ENCODE peak calls at places on chromosomes 12 and 14, in ten cellular contexts. One of them, this sample, is unnamed. For H3K9me3 and H3K27me3, the result is how much of the 10 kb centered on the place peaks cover.

GRCh38 chr14:54737132-54737711 is 165.4 kb downstream of the GCH1 start:
- DNase-seq in stomach: no peak
- DNase-seq in suprapubic skin: no peak
- DNase-seq in sigmoid colon: no peak
- DNase-seq in upper lobe of left lung: no peak
- DNase-seq in prostate gland: no peak
- DNase-seq in transverse colon: no peak
- DNase-seq in HCT116: no peak
- DNase-seq in H1: no peak
- DNase-seq in GM12878: no peak
- DNase-seq in this sample: no peak

GRCh38 chr12:26696613-26697092 is 136.3 kb downstream of the ITPR2 start:
- DNase-seq in stomach: no peak
- DNase-seq in suprapubic skin: no peak
- DNase-seq in sigmoid colon: no peak
- DNase-seq in upper lobe of left lung: no peak
- DNase-seq in prostate gland: no peak
- DNase-seq in transverse colon: no peak
- DNase-seq in HCT116: no peak
- DNase-seq in H1: no peak
- DNase-seq in GM12878: no peak
- DNase-seq in this sample: no peak

GRCh38 chr14:71933026-71933587 is 878 bp downstream of the RGS6 start:
- DNase-seq in stomach: no peak
- DNase-seq in suprapubic skin: no peak
- DNase-seq in sigmoid colon: no peak
- DNase-seq in upper lobe of left lung: no peak
- DNase-seq in prostate gland: no peak
- DNase-seq in transverse colon: no peak
- DNase-seq in HCT116: no peak
- DNase-seq in H1: no peak
- DNase-seq in GM12878: no peak
- DNase-seq in this sample: no peak

GRCh38 chr14:47262801-47263200 is 412.6 kb downstream of the MDGA2 start:
- DNase-seq in stomach: no peak
- DNase-seq in suprapubic skin: no peak
- DNase-seq in sigmoid colon: no peak
- DNase-seq in upper lobe of left lung: no peak
- DNase-seq in prostate gland: no peak
- DNase-seq in transverse colon: no peak
- DNase-seq in HCT116: no peak
- DNase-seq in H1: no peak
- DNase-seq in GM12878: no peak
- DNase-seq in this sample: no peak

GRCh38 chr12:123163227-123163626 is 12.3 kb upstream of the PITPNM2 start:
- DNase-seq in stomach: no peak
- DNase-seq in suprapubic skin: no peak
- DNase-seq in sigmoid colon: no peak
- DNase-seq in upper lobe of left lung: no peak
- DNase-seq in prostate gland: no peak
- DNase-seq in transverse colon: no peak
- DNase-seq in HCT116: no peak
- DNase-seq in H1: no peak
- DNase-seq in GM12878: no peak
- DNase-seq in this sample: no peak

GRCh38 chr14:70827366-70828151 is 18.2 kb upstream of the MAP3K9 start:
- DNase-seq in stomach: no peak
- DNase-seq in suprapubic skin: no peak
- DNase-seq in sigmoid colon: no peak
- DNase-seq in upper lobe of left lung: no peak
- DNase-seq in prostate gland: no peak
- DNase-seq in transverse colon: peak
- DNase-seq in HCT116: no peak
- DNase-seq in H1: no peak
- DNase-seq in GM12878: no peak
- DNase-seq in this sample: no peak

GRCh38 chr14:32761381-32761968 is 177.2 kb upstream of the NPAS3 start:
- DNase-seq in stomach: no peak
- DNase-seq in suprapubic skin: no peak
- DNase-seq in sigmoid colon: no peak
- DNase-seq in upper lobe of left lung: no peak
- DNase-seq in prostate gland: no peak
- DNase-seq in transverse colon: no peak
- DNase-seq in HCT116: no peak
- DNase-seq in H1: no peak
- DNase-seq in GM12878: no peak
- DNase-seq in this sample: no peak

GRCh38 chr12:15770021-15770420 is 19.2 kb downstream of the EPS8 start:
- DNase-seq in stomach: no peak
- DNase-seq in suprapubic skin: no peak
- DNase-seq in sigmoid colon: no peak
- DNase-seq in upper lobe of left lung: no peak
- DNase-seq in prostate gland: no peak
- DNase-seq in transverse colon: no peak
- DNase-seq in HCT116: no peak
- DNase-seq in H1: no peak
- DNase-seq in GM12878: no peak
- DNase-seq in this sample: no peak

GRCh38 chr14:30108975-30109700 is 181.5 kb upstream of the PRKD1 start:
- DNase-seq in stomach: no peak
- DNase-seq in suprapubic skin: no peak
- DNase-seq in sigmoid colon: no peak
- DNase-seq in upper lobe of left lung: no peak
- DNase-seq in prostate gland: no peak
- DNase-seq in transverse colon: no peak
- DNase-seq in HCT116: no peak
- DNase-seq in H1: no peak
- DNase-seq in GM12878: no peak
- DNase-seq in this sample: no peak

GRCh38 chr12:13170892-13171490 is 25.5 kb upstream of the EMP1 start:
- DNase-seq in stomach: no peak
- DNase-seq in suprapubic skin: no peak
- DNase-seq in sigmoid colon: no peak
- DNase-seq in upper lobe of left lung: no peak
- DNase-seq in prostate gland: no peak
- DNase-seq in transverse colon: no peak
- DNase-seq in HCT116: no peak
- DNase-seq in H1: no peak
- DNase-seq in GM12878: no peak
- DNase-seq in this sample: no peak

GRCh38 chr12:25670076-25671055 is 117.3 kb upstream of the LMNTD1 start:
- DNase-seq in stomach: no peak
- DNase-seq in suprapubic skin: no peak
- DNase-seq in sigmoid colon: no peak
- DNase-seq in upper lobe of left lung: no peak
- DNase-seq in prostate gland: no peak
- DNase-seq in transverse colon: no peak
- DNase-seq in HCT116: no peak
- DNase-seq in H1: no peak
- DNase-seq in GM12878: no peak
- DNase-seq in this sample: no peak

GRCh38 chr14:22319526-22320352 is 269.3 kb downstream of the DAD1 start:
- DNase-seq in stomach: peak
- DNase-seq in suprapubic skin: no peak
- DNase-seq in sigmoid colon: peak
- DNase-seq in upper lobe of left lung: no peak
- DNase-seq in prostate gland: peak
- DNase-seq in transverse colon: peak
- DNase-seq in HCT116: peak
- DNase-seq in H1: no peak
- DNase-seq in GM12878: peak
- DNase-seq in this sample: no peak

GRCh38 chr12:52050116-52050770 is 999 bp upstream of the NR4A1 start:
- DNase-seq in stomach: peak
- DNase-seq in suprapubic skin: no peak
- DNase-seq in sigmoid colon: peak
- DNase-seq in upper lobe of left lung: no peak
- DNase-seq in prostate gland: no peak
- DNase-seq in transverse colon: no peak
- DNase-seq in HCT116: no peak
- DNase-seq in H1: no peak
- DNase-seq in GM12878: no peak
- DNase-seq in this sample: peak

GRCh38 chr14:106393742-106394141 is 867.4 kb downstream of the TMEM121 start:
- DNase-seq in stomach: no peak
- DNase-seq in suprapubic skin: no peak
- DNase-seq in sigmoid colon: no peak
- DNase-seq in upper lobe of left lung: no peak
- DNase-seq in prostate gland: no peak
- DNase-seq in transverse colon: no peak
- DNase-seq in HCT116: no peak
- DNase-seq in H1: no peak
- DNase-seq in GM12878: no peak
- DNase-seq in this sample: no peak

GRCh38 chr14:106395460-106396050 is 869.2 kb downstream of the TMEM121 start:
- DNase-seq in stomach: no peak
- DNase-seq in suprapubic skin: no peak
- DNase-seq in sigmoid colon: no peak
- DNase-seq in upper lobe of left lung: no peak
- DNase-seq in prostate gland: no peak
- DNase-seq in transverse colon: no peak
- DNase-seq in HCT116: no peak
- DNase-seq in H1: no peak
- DNase-seq in GM12878: no peak
- DNase-seq in this sample: no peak

GRCh38 chr14:106390401-106390800 is 864.0 kb downstream of the TMEM121 start:
- DNase-seq in stomach: no peak
- DNase-seq in suprapubic skin: no peak
- DNase-seq in sigmoid colon: no peak
- DNase-seq in upper lobe of left lung: no peak
- DNase-seq in prostate gland: no peak
- DNase-seq in transverse colon: no peak
- DNase-seq in HCT116: no peak
- DNase-seq in H1: no peak
- DNase-seq in GM12878: no peak
- DNase-seq in this sample: no peak

GRCh38 chr14:106390947-106391346 is 864.6 kb downstream of the TMEM121 start:
- DNase-seq in stomach: no peak
- DNase-seq in suprapubic skin: no peak
- DNase-seq in sigmoid colon: no peak
- DNase-seq in upper lobe of left lung: no peak
- DNase-seq in prostate gland: no peak
- DNase-seq in transverse colon: no peak
- DNase-seq in HCT116: no peak
- DNase-seq in H1: no peak
- DNase-seq in GM12878: no peak
- DNase-seq in this sample: no peak
- H3K9me3 ChIP-seq in stomach: under half
- H3K9me3 ChIP-seq in suprapubic skin: under half
- H3K9me3 ChIP-seq in sigmoid colon: under half
- H3K9me3 ChIP-seq in upper lobe of left lung: under half
- H3K9me3 ChIP-seq in prostate gland: under half
- H3K9me3 ChIP-seq in transverse colon: under half
- H3K9me3 ChIP-seq in HCT116: under half
- H3K9me3 ChIP-seq in H1: half or more
- H3K9me3 ChIP-seq in GM12878: under half
- H3K9me3 ChIP-seq in this sample: under half

GRCh38 chr12:121849660-121850059 is 9.0 kb downstream of the HPD start:
- DNase-seq in stomach: no peak
- DNase-seq in suprapubic skin: no peak
- DNase-seq in sigmoid colon: no peak
- DNase-seq in upper lobe of left lung: no peak
- DNase-seq in prostate gland: no peak
- DNase-seq in transverse colon: no peak
- DNase-seq in HCT116: no peak
- DNase-seq in H1: no peak
- DNase-seq in GM12878: no peak
- DNase-seq in this sample: no peak
- TF ChIP-seq POLR2AphosphoS5 in stomach: no peak
- TF ChIP-seq POLR2AphosphoS5 in suprapubic skin: no peak
- TF ChIP-seq POLR2AphosphoS5 in sigmoid colon: no peak
- TF ChIP-seq POLR2AphosphoS5 in upper lobe of left lung: no peak
- TF ChIP-seq POLR2AphosphoS5 in prostate gland: no peak
- TF ChIP-seq POLR2AphosphoS5 in transverse colon: no peak
- TF ChIP-seq POLR2AphosphoS5 in HCT116: no peak
- TF ChIP-seq POLR2AphosphoS5 in H1: no peak
- TF ChIP-seq POLR2AphosphoS5 in GM12878: no peak
- TF ChIP-seq POLR2AphosphoS5 in this sample: no peak

DNA sequence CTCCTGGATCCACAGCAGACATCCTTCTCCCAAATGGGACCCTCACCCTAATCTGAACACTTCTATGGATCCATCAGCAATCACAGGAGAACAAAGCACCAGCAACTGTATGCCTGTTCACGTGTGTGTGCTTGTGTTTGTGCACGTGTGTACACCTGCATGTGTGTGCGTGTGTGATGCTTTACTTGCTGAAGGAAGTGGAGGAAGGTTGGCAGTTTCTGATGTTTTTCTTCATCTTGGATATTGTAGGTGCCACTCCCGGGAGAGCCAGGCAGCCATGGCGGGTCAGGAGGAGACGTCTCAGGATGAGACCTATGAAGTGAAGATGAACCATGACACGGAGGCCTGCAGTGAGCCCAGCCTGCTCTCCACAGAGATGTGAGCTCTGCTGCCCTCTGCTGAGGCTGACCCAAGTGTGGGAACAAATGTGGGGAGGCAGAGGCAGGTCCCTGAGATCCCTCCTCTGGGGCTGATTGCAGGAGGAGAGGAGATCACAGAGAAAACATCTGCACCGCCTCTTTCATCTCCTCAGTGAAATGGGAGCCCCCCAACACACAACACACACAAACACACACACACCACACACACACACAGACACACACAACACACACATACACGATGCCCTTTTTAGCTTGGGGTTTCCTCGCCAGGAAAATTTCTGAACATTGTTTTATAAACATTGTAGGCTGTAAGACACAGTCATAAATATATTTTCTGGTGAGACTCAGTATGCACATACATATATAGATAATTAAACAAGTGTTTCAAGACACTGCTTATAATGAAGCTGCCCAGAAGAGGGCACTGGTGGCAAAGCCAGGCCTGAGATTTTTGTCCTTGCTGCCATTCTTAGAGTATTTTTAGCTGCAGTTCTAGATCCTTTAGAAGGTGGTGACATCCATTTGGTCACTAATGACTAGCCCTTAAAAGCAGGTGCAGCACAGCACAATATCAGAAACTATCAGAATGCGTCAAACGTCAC is 112.2 kb upstream of the FKBP4 start:
- DNase-seq in stomach: no peak
- DNase-seq in suprapubic skin: peak
- DNase-seq in sigmoid colon: no peak
- DNase-seq in upper lobe of left lung: no peak
- DNase-seq in prostate gland: no peak
- DNase-seq in transverse colon: peak
- DNase-seq in HCT116: peak
- DNase-seq in H1: no peak
- DNase-seq in GM12878: no peak
- DNase-seq in this sample: no peak
- H3K27me3 ChIP-seq in stomach: under half
- H3K27me3 ChIP-seq in suprapubic skin: under half
- H3K27me3 ChIP-seq in sigmoid colon: under half
- H3K27me3 ChIP-seq in upper lobe of left lung: under half
- H3K27me3 ChIP-seq in prostate gland: under half
- H3K27me3 ChIP-seq in transverse colon: under half
- H3K27me3 ChIP-seq in HCT116: under half
- H3K27me3 ChIP-seq in H1: under half
- H3K27me3 ChIP-seq in GM12878: under half
- H3K27me3 ChIP-seq in this sample: under half

DNA sequence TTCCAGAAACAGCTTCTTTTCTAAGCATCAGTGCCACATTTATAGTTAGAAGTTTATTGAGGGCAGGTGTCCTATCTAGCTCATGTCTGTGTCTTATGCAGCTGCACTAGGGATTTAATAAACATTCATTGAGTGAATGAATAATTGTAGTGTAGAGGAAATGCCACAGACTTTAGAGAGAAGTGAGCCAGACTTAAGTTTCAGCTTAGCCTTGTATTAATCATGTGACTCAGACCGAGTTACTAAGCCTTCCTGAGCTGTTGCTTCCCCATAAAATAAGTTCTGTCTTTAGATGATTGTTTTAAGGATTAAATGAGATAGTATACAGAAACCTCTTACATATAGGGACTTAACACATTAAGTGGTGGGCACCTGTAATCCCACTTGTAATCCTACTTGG is 236.1 kb upstream of the DDHD1 start:
- DNase-seq in stomach: no peak
- DNase-seq in suprapubic skin: no peak
- DNase-seq in sigmoid colon: no peak
- DNase-seq in upper lobe of left lung: no peak
- DNase-seq in prostate gland: no peak
- DNase-seq in transverse colon: no peak
- DNase-seq in HCT116: no peak
- DNase-seq in H1: no peak
- DNase-seq in GM12878: no peak
- DNase-seq in this sample: no peak
- H3K9me3 ChIP-seq in stomach: under half
- H3K9me3 ChIP-seq in suprapubic skin: under half
- H3K9me3 ChIP-seq in sigmoid colon: under half
- H3K9me3 ChIP-seq in upper lobe of left lung: under half
- H3K9me3 ChIP-seq in prostate gland: under half
- H3K9me3 ChIP-seq in transverse colon: under half
- H3K9me3 ChIP-seq in HCT116: under half
- H3K9me3 ChIP-seq in H1: under half
- H3K9me3 ChIP-seq in GM12878: under half
- H3K9me3 ChIP-seq in this sample: under half